ENCODE peak calls at places on chromosomes 3 and 15, in four cellular contexts. U is EL, O is AG09319, B is hypothalamus. I is an unnamed sample.

GRCh38 chr3:185797108-185797881 is 27.5 kb downstream of the IGF2BP2 start:
- DNase-seq in U (no peak), O (no peak), B (no peak), I (no peak)

GRCh38 chr15:84970832-84971231 is 10.8 kb upstream of the PDE8A start:
- DNase-seq in U (no peak), O (no peak), B (no peak), I (no peak)

GRCh38 chr3:21665444-21665843 is 85.6 kb downstream of the ZNF385D start:
- DNase-seq in U (no peak), O (no peak), B (no peak), I (no peak)

GRCh38 chr3:154148541-154148940 is 27.4 kb downstream of the ARHGEF26 start:
- DNase-seq in U (peak), O (no peak), B (no peak), I (no peak)

GRCh38 chr15:63860161-63860954 is 26.6 kb upstream of the HERC1 start:
- DNase-seq in U (no peak), O (no peak), B (no peak), I (no peak)

GRCh38 chr3:13009132-13009945 is 63.9 kb downstream of the IQSEC1 start:
- DNase-seq in U (no peak), O (no peak), B (peak), I (no peak)

GRCh38 chr3:61724801-61725200 is 163.4 kb downstream of the PTPRG start:
- DNase-seq in U (no peak), O (no peak), B (no peak), I (no peak)

GRCh38 chr3:195580733-195581443 is 2.9 kb downstream of the APOD start:
- DNase-seq in U (no peak), O (peak), B (no peak), I (peak)

GRCh38 chr15:88997531-88997930 is 84.4 kb upstream of the MFGE8 start:
- DNase-seq in U (no peak), O (no peak), B (no peak), I (no peak)

I was measured in GM23248.